ENCODE peak calls at places on chromosomes 2 and 18, in ten cellular contexts. X is colonic mucosa; P is CD8-positive, alpha-beta T cell; A is AG04450; N is adipocyte; Q is GM23248; O is HCT116; L is neuronal stem cell; U is Peyer's patch; E is IMR-90. G is an unnamed sample.

GRCh38 chr2:68772109-68772508 is 37.5 kb downstream of the ARHGAP25 start:
- DNase-seq in X (no peak), P (no peak), A (no peak), N (no peak), Q (no peak), O (no peak), L (no peak), U (no peak), E (no peak), G (no peak)

GRCh38 chr2:128319773-128320608 is 1.3 kb upstream of the HS6ST1 start:
- DNase-seq in X (no peak), P (no peak), A (no peak), N (no peak), Q (no peak), O (no peak), L (no peak), U (no peak), E (no peak), G (no peak)

GRCh38 chr18:6561029-6561861 is 146.5 kb upstream of the L3MBTL4 start:
- DNase-seq in X (peak; percentile 45), P (no peak), A (peak; percentile 6), N (peak; percentile 48), Q (peak; percentile 24), O (no peak), L (no peak), U (peak; percentile 54), E (peak; percentile 67), G (no peak)

GRCh38 chr2:218043701-218044109 is 25.3 kb upstream of the RUFY4 start:
- DNase-seq in X (no peak), P (no peak), A (no peak), N (no peak), Q (no peak), O (no peak), L (no peak), U (peak; percentile 21), E (no peak), G (no peak)

GRCh38 chr2:148613231-148614023 is 31.1 kb upstream of the EPC2 start:
- DNase-seq in X (no peak), P (no peak), A (no peak), N (no peak), Q (no peak), O (no peak), L (no peak), U (no peak), E (no peak), G (no peak)

GRCh38 chr2:132665401-132665800 is 4.6 kb downstream of the LYPD1 start:
- DNase-seq in X (no peak), P (no peak), A (no peak), N (no peak), Q (no peak), O (no peak), L (no peak), U (no peak), E (no peak), G (no peak)

GRCh38 chr2:10814571-10815331 is 2.2 kb upstream of the PDIA6 start:
- DNase-seq in X (no peak), P (no peak), A (no peak), N (peak; percentile 8), Q (no peak), O (no peak), L (no peak), U (no peak), E (no peak), G (no peak)

GRCh38 chr2:176110975-176111663 is 4.0 kb downstream of the HOXD11 start:
- DNase-seq in X (peak; percentile 56), P (no peak), A (no peak), N (peak; percentile 69), Q (peak; percentile 92), O (no peak), L (no peak), U (peak; percentile 75), E (peak; percentile 28), G (no peak)

GRCh38 chr18:36485772-36486171 is 188.3 kb downstream of the FHOD3 start:
- DNase-seq in X (no peak), P (no peak), A (no peak), N (no peak), Q (no peak), O (no peak), L (no peak), U (no peak), E (no peak), G (no peak)

GRCh38 chr2:234695981-234696380 is 199.1 kb upstream of the ARL4C start:
- DNase-seq in X (no peak), P (no peak), A (no peak), N (no peak), Q (no peak), O (no peak), L (no peak), U (no peak), E (no peak), G (no peak)
- H3K9me3 ChIP-seq in X (peaks cover 5% of the 10 kb centered on the region), P (no peaks in the 10 kb centered on the region), A (peaks cover 10% of the 10 kb centered on the region), N (peaks cover 18% of the 10 kb centered on the region), Q (no peaks in the 10 kb centered on the region), O (peaks cover 18% of the 10 kb centered on the region), L (peaks cover 53% of the 10 kb centered on the region), U (no peaks in the 10 kb centered on the region), E (peaks cover 5% of the 10 kb centered on the region), G (no peaks in the 10 kb centered on the region)

GRCh38 chr18:68355637-68356036 is 359.3 kb downstream of the TMX3 start:
- DNase-seq in X (no peak), P (no peak), A (no peak), N (no peak), Q (no peak), O (no peak), L (no peak), U (no peak), E (no peak), G (no peak)

DNA sequence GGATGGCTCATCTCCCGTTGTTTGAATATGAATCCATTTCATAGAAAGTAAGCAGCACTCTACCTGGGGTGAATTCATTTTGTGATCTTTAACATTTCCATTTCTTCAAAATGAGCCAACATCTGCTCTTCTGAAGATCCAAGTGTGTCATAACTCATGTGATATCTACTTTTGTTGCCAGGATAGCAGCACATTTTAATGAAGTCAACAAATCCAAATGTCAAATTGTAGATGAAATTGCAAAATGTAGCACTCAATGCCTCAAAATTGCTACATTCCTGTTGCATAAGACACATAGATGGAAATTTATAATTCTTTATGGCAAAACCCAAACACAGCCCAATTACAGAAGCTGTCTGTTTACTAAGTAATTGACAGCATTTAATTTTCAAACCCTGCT is 360.7 kb downstream of the TMX3 start:
- DNase-seq in X (no peak), P (no peak), A (no peak), N (peak; percentile 3), Q (no peak), O (no peak), L (no peak), U (no peak), E (no peak), G (no peak)
- H3K9me3 ChIP-seq in X (no peaks in the 10 kb centered on the region), P (no peaks in the 10 kb centered on the region), A (peaks cover 8% of the 10 kb centered on the region), N (peaks cover 30% of the 10 kb centered on the region), Q (peaks cover 4% of the 10 kb centered on the region), O (peaks cover 26% of the 10 kb centered on the region), L (peaks cover 17% of the 10 kb centered on the region), U (no peaks in the 10 kb centered on the region), E (peaks cover 12% of the 10 kb centered on the region), G (no peaks in the 10 kb centered on the region)

DNA sequence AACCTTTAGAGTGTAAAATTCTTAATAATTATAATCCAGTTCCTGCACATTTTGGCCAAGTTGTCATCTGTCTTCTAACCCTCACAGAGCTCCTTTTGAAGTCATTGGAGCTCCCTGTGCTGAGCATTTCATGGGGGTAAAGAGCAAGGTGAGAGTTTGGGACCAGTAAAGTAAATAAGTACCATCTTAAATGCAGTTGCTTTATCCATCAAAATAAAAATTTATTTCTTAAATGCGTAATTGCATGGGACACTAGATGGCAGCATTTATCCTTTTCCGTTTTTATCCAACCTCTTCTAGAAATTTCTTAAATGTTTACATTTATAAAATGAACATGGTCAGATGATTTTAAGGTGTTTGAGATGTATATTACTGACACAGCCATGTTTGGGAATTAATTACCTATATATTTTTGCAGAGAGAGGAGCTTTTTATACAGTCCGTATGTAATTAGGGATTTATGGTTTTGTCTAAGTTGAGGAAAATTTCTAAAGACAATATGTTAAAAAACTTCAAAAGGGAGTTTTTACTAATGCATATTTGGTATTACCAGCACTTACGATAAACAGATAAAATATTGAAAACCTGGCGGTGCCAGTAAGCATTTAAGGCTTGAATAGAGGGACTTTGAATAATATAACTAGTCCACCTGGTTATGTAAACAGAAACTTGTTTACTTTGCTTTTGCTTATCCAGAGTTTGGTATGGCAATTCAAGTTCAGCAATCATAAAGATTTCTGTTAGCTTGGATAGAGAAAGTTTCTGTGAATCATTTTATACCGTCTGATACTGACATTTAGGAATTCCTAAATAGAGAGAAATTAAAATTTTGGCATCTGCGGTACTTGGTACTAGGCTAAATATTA is 54.5 kb downstream of the ACSL3 start:
- DNase-seq in X (no peak), P (no peak), A (no peak), N (peak; percentile 66), Q (peak; percentile 56), O (peak; percentile 4), L (no peak), U (no peak), E (peak; percentile 41), G (no peak)
- H3K9me3 ChIP-seq in X (no peaks in the 10 kb centered on the region), P (no peaks in the 10 kb centered on the region), A (no peaks in the 10 kb centered on the region), N (no peaks in the 10 kb centered on the region), Q (no peaks in the 10 kb centered on the region), O (no peaks in the 10 kb centered on the region), L (no peaks in the 10 kb centered on the region), U (no peaks in the 10 kb centered on the region), E (no peaks in the 10 kb centered on the region), G (no peaks in the 10 kb centered on the region)

GRCh38 chr2:196649202-196649601 is 9.7 kb downstream of the CCDC150 start:
- DNase-seq in X (no peak), P (no peak), A (no peak), N (no peak), Q (no peak), O (no peak), L (no peak), U (no peak), E (no peak), G (no peak)

GRCh38 chr2:196653843-196654242 is 14.3 kb downstream of the CCDC150 start:
- DNase-seq in X (no peak), P (no peak), A (no peak), N (no peak), Q (no peak), O (no peak), L (no peak), U (no peak), E (no peak), G (no peak)

GRCh38 chr2:196652869-196653268 is 13.4 kb downstream of the CCDC150 start:
- DNase-seq in X (no peak), P (no peak), A (no peak), N (no peak), Q (no peak), O (no peak), L (no peak), U (no peak), E (no peak), G (no peak)

GRCh38 chr2:196657332-196657731 is 17.8 kb downstream of the CCDC150 start:
- DNase-seq in X (no peak), P (no peak), A (no peak), N (no peak), Q (no peak), O (no peak), L (no peak), U (no peak), E (no peak), G (no peak)

GRCh38 chr2:196651387-196652094 is 12.0 kb downstream of the CCDC150 start:
- DNase-seq in X (no peak), P (no peak), A (no peak), N (no peak), Q (no peak), O (no peak), L (no peak), U (no peak), E (no peak), G (no peak)
- H3K9me3 ChIP-seq in X (no peaks in the 10 kb centered on the region), P (peaks cover 15% of the 10 kb centered on the region), A (peaks cover 21% of the 10 kb centered on the region), N (peaks cover 70% of the 10 kb centered on the region), Q (no peaks in the 10 kb centered on the region), O (no peaks in the 10 kb centered on the region), L (peaks cover 87% of the 10 kb centered on the region), U (no peaks in the 10 kb centered on the region), E (peaks cover 16% of the 10 kb centered on the region), G (peaks cover 4% of the 10 kb centered on the region)

GRCh38 chr2:180324191-180324590 is 317.1 kb upstream of the CWC22 start:
- DNase-seq in X (no peak), P (no peak), A (no peak), N (no peak), Q (peak; percentile 29), O (no peak), L (no peak), U (no peak), E (no peak), G (no peak)
- H3K9me3 ChIP-seq in X (no peaks in the 10 kb centered on the region), P (no peaks in the 10 kb centered on the region), A (no peaks in the 10 kb centered on the region), N (no peaks in the 10 kb centered on the region), Q (no peaks in the 10 kb centered on the region), O (no peaks in the 10 kb centered on the region), L (peaks cover 4% of the 10 kb centered on the region), U (no peaks in the 10 kb centered on the region), E (no peaks in the 10 kb centered on the region), G (no peaks in the 10 kb centered on the region)